ENCODE peak calls at places on chromosome 12, in seven cellular contexts. One of them, this sample, is unnamed.

GRCh38 chr12:61525331-61525730 is 734.9 kb upstream of the USP15 start:
- DNase-seq in fibroblast of mammary gland: no peak
- DNase-seq in GM12864: no peak
- DNase-seq in MM.1S: no peak
- DNase-seq in heart right ventricle: no peak
- DNase-seq in mucosa of descending colon: no peak
- DNase-seq in HL-60: no peak
- DNase-seq in this sample: no peak

GRCh38 chr12:12653922-12654321 is 42.1 kb downstream of the GPR19 start:
- DNase-seq in MM.1S: no peak
- DNase-seq in HL-60: no peak
- DNase-seq in fibroblast of mammary gland: peak; percentile 8
- DNase-seq in GM12864: no peak
- DNase-seq in heart right ventricle: no peak
- DNase-seq in mucosa of descending colon: no peak
- DNase-seq in this sample: no peak

GRCh38 chr12:11561416-11561815 is 88.1 kb upstream of the ETV6 start:
- DNase-seq in fibroblast of mammary gland: no peak
- DNase-seq in GM12864: no peak
- DNase-seq in MM.1S: no peak
- DNase-seq in HL-60: no peak
- DNase-seq in mucosa of descending colon: no peak
- DNase-seq in heart right ventricle: no peak
- DNase-seq in this sample: no peak

GRCh38 chr12:32151081-32151480 is 44.4 kb downstream of the BICD1 start:
- DNase-seq in fibroblast of mammary gland: no peak
- DNase-seq in GM12864: no peak
- DNase-seq in heart right ventricle: no peak
- DNase-seq in mucosa of descending colon: no peak
- DNase-seq in MM.1S: no peak
- DNase-seq in HL-60: no peak
- DNase-seq in this sample: no peak

GRCh38 chr12:13362260-13362841 is 165.8 kb downstream of the EMP1 start:
- DNase-seq in heart right ventricle: peak; percentile 34
- DNase-seq in mucosa of descending colon: peak; percentile 63
- DNase-seq in GM12864: peak; percentile 18
- DNase-seq in fibroblast of mammary gland: peak; percentile 61
- DNase-seq in MM.1S: peak; percentile 67
- DNase-seq in HL-60: peak; percentile 55
- DNase-seq in this sample: peak; percentile 50

GRCh38 chr12:88185988-88186387 is 43.9 kb downstream of the TMTC3 start:
- DNase-seq in fibroblast of mammary gland: peak; percentile 82
- DNase-seq in heart right ventricle: no peak
- DNase-seq in GM12864: no peak
- DNase-seq in HL-60: no peak
- DNase-seq in MM.1S: no peak
- DNase-seq in mucosa of descending colon: no peak
- DNase-seq in this sample: peak; percentile 52

GRCh38 chr12:46071769-46072624 is 81.6 kb upstream of the SCAF11 start:
- DNase-seq in mucosa of descending colon: peak; percentile 62
- DNase-seq in fibroblast of mammary gland: peak; percentile 64
- DNase-seq in MM.1S: peak; percentile 84
- DNase-seq in heart right ventricle: peak; percentile 54
- DNase-seq in GM12864: peak; percentile 45
- DNase-seq in HL-60: peak; percentile 77
- DNase-seq in this sample: peak; percentile 74

GRCh38 chr12:121239335-121239678 is 29.4 kb downstream of the P2RX4 start:
- DNase-seq in MM.1S: no peak
- DNase-seq in HL-60: peak; percentile 93
- DNase-seq in fibroblast of mammary gland: no peak
- DNase-seq in GM12864: no peak
- DNase-seq in mucosa of descending colon: no peak
- DNase-seq in heart right ventricle: no peak
- DNase-seq in this sample: no peak

GRCh38 chr12:110917467-110917866 is 2.9 kb downstream of the MYL2 start:
- DNase-seq in heart right ventricle: no peak
- DNase-seq in HL-60: no peak
- DNase-seq in fibroblast of mammary gland: peak; percentile 63
- DNase-seq in mucosa of descending colon: no peak
- DNase-seq in MM.1S: no peak
- DNase-seq in GM12864: no peak
- DNase-seq in this sample: peak; percentile 7

GRCh38 chr12:113059071-113059595 is 2.6 kb downstream of the DTX1 start:
- DNase-seq in GM12864: no peak
- DNase-seq in MM.1S: no peak
- DNase-seq in heart right ventricle: no peak
- DNase-seq in mucosa of descending colon: no peak
- DNase-seq in fibroblast of mammary gland: no peak
- DNase-seq in HL-60: no peak
- DNase-seq in this sample: no peak
- H3K4me3 ChIP-seq in GM12864: no peak overlapping the region
- H3K4me3 ChIP-seq in MM.1S: no peak overlapping the region
- H3K4me3 ChIP-seq in heart right ventricle: no peak overlapping the region
- H3K4me3 ChIP-seq in mucosa of descending colon: no peak overlapping the region
- H3K4me3 ChIP-seq in fibroblast of mammary gland: no peak overlapping the region
- H3K4me3 ChIP-seq in HL-60: no peak overlapping the region
- H3K4me3 ChIP-seq in this sample: no peak overlapping the region

GRCh38 chr12:15526033-15526432 is 203.7 kb downstream of the PTPRO start:
- DNase-seq in GM12864: peak; percentile 82
- DNase-seq in mucosa of descending colon: no peak
- DNase-seq in MM.1S: peak; percentile 83
- DNase-seq in fibroblast of mammary gland: no peak
- DNase-seq in HL-60: peak; percentile 38
- DNase-seq in heart right ventricle: no peak
- DNase-seq in this sample: no peak
- TF ChIP-seq CTCF in GM12864: peak; percentile 40
- TF ChIP-seq CTCF in mucosa of descending colon: no peak
- TF ChIP-seq CTCF in MM.1S: peak; percentile 31
- TF ChIP-seq CTCF in fibroblast of mammary gland: no peak
- TF ChIP-seq CTCF in HL-60: no peak
- TF ChIP-seq CTCF in heart right ventricle: no peak
- TF ChIP-seq CTCF in this sample: no peak

GRCh38 chr12:53743277-53744129 is 8.3 kb downstream of the CISTR start:
- DNase-seq in fibroblast of mammary gland: peak; percentile 54
- DNase-seq in mucosa of descending colon: no peak
- DNase-seq in HL-60: peak; percentile 54
- DNase-seq in GM12864: no peak
- DNase-seq in heart right ventricle: peak; percentile 45
- DNase-seq in MM.1S: peak; percentile 61
- DNase-seq in this sample: peak; percentile 57
- H3K4me3 ChIP-seq in fibroblast of mammary gland: no peak overlapping the region
- H3K4me3 ChIP-seq in mucosa of descending colon: no peak overlapping the region
- H3K4me3 ChIP-seq in HL-60: no peak overlapping the region
- H3K4me3 ChIP-seq in GM12864: no peak overlapping the region
- H3K4me3 ChIP-seq in heart right ventricle: no peak overlapping the region
- H3K4me3 ChIP-seq in MM.1S: no peak overlapping the region
- H3K4me3 ChIP-seq in this sample: no peak overlapping the region

GRCh38 chr12:75727577-75727976 is 216.2 kb upstream of the KRR1 start:
- DNase-seq in mucosa of descending colon: no peak
- DNase-seq in HL-60: no peak
- DNase-seq in fibroblast of mammary gland: no peak
- DNase-seq in MM.1S: no peak
- DNase-seq in heart right ventricle: no peak
- DNase-seq in GM12864: no peak
- DNase-seq in this sample: no peak

GRCh38 chr12:75722714-75723200 is 211.3 kb upstream of the KRR1 start:
- DNase-seq in HL-60: peak; percentile 66
- DNase-seq in heart right ventricle: peak; percentile 82
- DNase-seq in mucosa of descending colon: no peak
- DNase-seq in fibroblast of mammary gland: peak; percentile 96
- DNase-seq in GM12864: peak; percentile 15
- DNase-seq in MM.1S: peak; percentile 61
- DNase-seq in this sample: peak; percentile 85

GRCh38 chr12:75728826-75729225 is 217.4 kb upstream of the KRR1 start:
- DNase-seq in GM12864: no peak
- DNase-seq in mucosa of descending colon: no peak
- DNase-seq in fibroblast of mammary gland: no peak
- DNase-seq in MM.1S: no peak
- DNase-seq in heart right ventricle: no peak
- DNase-seq in HL-60: no peak
- DNase-seq in this sample: no peak

GRCh38 chr12:75724913-75725312 is 213.5 kb upstream of the KRR1 start:
- DNase-seq in MM.1S: no peak
- DNase-seq in heart right ventricle: peak; percentile 75
- DNase-seq in mucosa of descending colon: no peak
- DNase-seq in HL-60: no peak
- DNase-seq in fibroblast of mammary gland: peak; percentile 92
- DNase-seq in GM12864: no peak
- DNase-seq in this sample: peak; percentile 84

DNA sequence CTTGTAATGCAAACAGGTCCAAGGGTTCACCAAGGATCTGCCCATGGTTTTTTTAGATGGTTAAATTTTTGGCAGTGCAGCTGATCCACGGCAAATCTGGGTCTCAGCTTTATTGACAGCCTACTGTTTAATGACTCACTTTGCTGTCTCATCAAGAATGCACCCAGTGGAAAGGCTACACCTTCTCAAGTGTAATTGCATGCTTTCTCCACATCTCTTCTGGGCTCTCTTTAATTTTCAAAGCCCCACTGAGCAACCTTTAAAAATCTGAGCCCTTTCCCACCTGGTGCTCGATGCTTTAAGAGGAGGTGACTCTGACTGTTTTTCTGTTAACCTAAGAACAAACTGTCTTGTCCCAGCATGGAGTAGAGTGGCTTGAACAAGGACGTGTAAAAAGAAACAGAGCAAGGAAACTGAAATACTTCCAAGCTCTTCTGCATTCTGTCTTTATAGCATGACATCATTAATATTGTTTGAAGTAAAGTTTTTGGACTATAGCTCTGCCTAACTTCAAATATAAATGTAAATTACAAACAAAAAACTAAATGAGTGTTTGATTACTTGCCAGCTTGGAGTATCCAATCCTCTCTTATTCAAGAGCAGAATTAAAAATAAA is 214.2 kb upstream of the KRR1 start:
- DNase-seq in HL-60: no peak
- DNase-seq in MM.1S: no peak
- DNase-seq in mucosa of descending colon: no peak
- DNase-seq in GM12864: no peak
- DNase-seq in heart right ventricle: no peak
- DNase-seq in fibroblast of mammary gland: peak; percentile 87
- DNase-seq in this sample: peak; percentile 30
- TF ChIP-seq CTCF in HL-60: no peak
- TF ChIP-seq CTCF in MM.1S: no peak
- TF ChIP-seq CTCF in mucosa of descending colon: no peak
- TF ChIP-seq CTCF in GM12864: no peak
- TF ChIP-seq CTCF in heart right ventricle: no peak
- TF ChIP-seq CTCF in fibroblast of mammary gland: peak; percentile 23
- TF ChIP-seq CTCF in this sample: no peak

GRCh38 chr12:100197486-100197885 is 3.1 kb upstream of the ACTR6 start:
- DNase-seq in fibroblast of mammary gland: no peak
- DNase-seq in heart right ventricle: no peak
- DNase-seq in MM.1S: no peak
- DNase-seq in GM12864: no peak
- DNase-seq in mucosa of descending colon: no peak
- DNase-seq in HL-60: no peak
- DNase-seq in this sample: no peak
- H3K4me3 ChIP-seq in fibroblast of mammary gland: no peak overlapping the region
- H3K4me3 ChIP-seq in heart right ventricle: no peak overlapping the region
- H3K4me3 ChIP-seq in MM.1S: no peak overlapping the region
- H3K4me3 ChIP-seq in GM12864: no peak overlapping the region
- H3K4me3 ChIP-seq in mucosa of descending colon: no peak overlapping the region
- H3K4me3 ChIP-seq in HL-60: no peak overlapping the region
- H3K4me3 ChIP-seq in this sample: no peak overlapping the region

GRCh38 chr12:98385636-98386035 is 129.8 kb upstream of the TMPO start:
- DNase-seq in HL-60: no peak
- DNase-seq in mucosa of descending colon: no peak
- DNase-seq in heart right ventricle: no peak
- DNase-seq in MM.1S: no peak
- DNase-seq in fibroblast of mammary gland: no peak
- DNase-seq in GM12864: no peak
- DNase-seq in this sample: no peak
- TF ChIP-seq CTCF in HL-60: no peak
- TF ChIP-seq CTCF in mucosa of descending colon: no peak
- TF ChIP-seq CTCF in heart right ventricle: no peak
- TF ChIP-seq CTCF in MM.1S: no peak
- TF ChIP-seq CTCF in fibroblast of mammary gland: no peak
- TF ChIP-seq CTCF in GM12864: no peak
- TF ChIP-seq CTCF in this sample: no peak

GRCh38 chr12:22437031-22437806 is 102.7 kb upstream of the ST8SIA1 start:
- DNase-seq in GM12864: no peak
- DNase-seq in HL-60: no peak
- DNase-seq in MM.1S: no peak
- DNase-seq in mucosa of descending colon: no peak
- DNase-seq in heart right ventricle: no peak
- DNase-seq in fibroblast of mammary gland: no peak
- DNase-seq in this sample: no peak

GRCh38 chr12:22435583-22435982 is 101.1 kb upstream of the ST8SIA1 start:
- DNase-seq in heart right ventricle: no peak
- DNase-seq in GM12864: no peak
- DNase-seq in fibroblast of mammary gland: no peak
- DNase-seq in HL-60: no peak
- DNase-seq in mucosa of descending colon: no peak
- DNase-seq in MM.1S: no peak
- DNase-seq in this sample: no peak

DNA sequence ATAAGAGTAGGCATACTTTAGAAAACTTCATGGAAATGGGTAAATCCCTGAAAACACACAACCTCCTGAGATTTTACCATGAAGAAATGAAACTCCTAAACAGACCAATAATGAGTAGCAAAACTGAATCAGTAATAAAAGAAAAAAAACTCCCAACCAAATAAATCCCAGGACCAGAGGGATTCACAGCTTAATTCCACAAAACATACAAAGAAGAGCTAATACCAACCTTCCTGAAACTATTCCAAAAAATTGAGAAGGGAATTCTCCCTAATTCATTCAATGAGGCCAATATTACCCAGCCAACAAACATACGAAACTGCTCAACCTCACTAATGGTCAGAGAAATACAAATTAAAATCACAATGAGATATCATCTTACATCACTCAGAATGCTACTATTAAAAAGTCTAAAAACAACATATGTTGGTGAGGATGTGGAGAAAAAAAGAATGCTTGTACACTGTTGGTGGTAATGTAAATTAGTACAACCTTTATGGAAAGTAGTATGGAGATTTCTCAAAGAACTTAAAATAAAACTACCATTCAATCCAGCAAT is 97.3 kb upstream of the ST8SIA1 start:
- DNase-seq in GM12864: no peak
- DNase-seq in MM.1S: peak; percentile 16
- DNase-seq in mucosa of descending colon: no peak
- DNase-seq in HL-60: no peak
- DNase-seq in fibroblast of mammary gland: peak; percentile 9
- DNase-seq in heart right ventricle: no peak
- DNase-seq in this sample: no peak
- H3K4me3 ChIP-seq in GM12864: no peak overlapping the region
- H3K4me3 ChIP-seq in MM.1S: no peak overlapping the region
- H3K4me3 ChIP-seq in mucosa of descending colon: no peak overlapping the region
- H3K4me3 ChIP-seq in HL-60: no peak overlapping the region
- H3K4me3 ChIP-seq in fibroblast of mammary gland: no peak overlapping the region
- H3K4me3 ChIP-seq in heart right ventricle: no peak overlapping the region
- H3K4me3 ChIP-seq in this sample: no peak overlapping the region

GRCh38 chr12:39145175-39145999 is 240.0 kb upstream of the CPNE8 start:
- DNase-seq in GM12864: no peak
- DNase-seq in MM.1S: no peak
- DNase-seq in mucosa of descending colon: peak; percentile 68
- DNase-seq in heart right ventricle: peak; percentile 21
- DNase-seq in fibroblast of mammary gland: peak; percentile 26
- DNase-seq in HL-60: no peak
- DNase-seq in this sample: peak; percentile 20
- TF ChIP-seq CTCF in GM12864: no peak
- TF ChIP-seq CTCF in MM.1S: peak; percentile 12
- TF ChIP-seq CTCF in mucosa of descending colon: peak; percentile 36
- TF ChIP-seq CTCF in heart right ventricle: peak; percentile 68
- TF ChIP-seq CTCF in fibroblast of mammary gland: peak; percentile 52
- TF ChIP-seq CTCF in HL-60: no peak
- TF ChIP-seq CTCF in this sample: peak; percentile 52